ENCODE peak calls at places on chromosomes 2 and 18, in nine cellular contexts. One of them, this sample, is unnamed.

GRCh38 chr2:51782874-51783765 is 751.2 kb upstream of the NRXN1 start:
- DNase-seq in neural progenitor cell: no peak
- DNase-seq in Peyer's patch: no peak
- DNase-seq in body of pancreas: no peak
- DNase-seq in fibroblast of pulmonary artery: no peak
- DNase-seq in epithelial cell of esophagus: peak; percentile 79
- DNase-seq in A549: no peak
- DNase-seq in HepG2: no peak
- DNase-seq in lower lobe of right lung: no peak
- DNase-seq in this sample: no peak

GRCh38 chr2:144516981-144517824 is 2.7 kb downstream of the ZEB2 start:
- DNase-seq in neural progenitor cell: peak; percentile 67
- DNase-seq in Peyer's patch: peak; percentile 59
- DNase-seq in body of pancreas: no peak
- DNase-seq in fibroblast of pulmonary artery: peak; percentile 96
- DNase-seq in epithelial cell of esophagus: peak; percentile 79
- DNase-seq in A549: peak; percentile 58
- DNase-seq in HepG2: no peak
- DNase-seq in lower lobe of right lung: peak; percentile 69
- DNase-seq in this sample: peak; percentile 67

GRCh38 chr2:118065927-118066326 is 22.3 kb upstream of the INSIG2 start:
- DNase-seq in neural progenitor cell: no peak
- DNase-seq in Peyer's patch: no peak
- DNase-seq in body of pancreas: no peak
- DNase-seq in fibroblast of pulmonary artery: no peak
- DNase-seq in epithelial cell of esophagus: peak; percentile 41
- DNase-seq in A549: no peak
- DNase-seq in HepG2: no peak
- DNase-seq in lower lobe of right lung: no peak
- DNase-seq in this sample: no peak

GRCh38 chr18:53991202-53991601 is 233.3 kb downstream of the MBD2 start:
- DNase-seq in neural progenitor cell: no peak
- DNase-seq in Peyer's patch: no peak
- DNase-seq in body of pancreas: no peak
- DNase-seq in fibroblast of pulmonary artery: peak; percentile 61
- DNase-seq in epithelial cell of esophagus: peak; percentile 60
- DNase-seq in A549: peak; percentile 0
- DNase-seq in HepG2: peak; percentile 33
- DNase-seq in lower lobe of right lung: no peak
- DNase-seq in this sample: no peak

GRCh38 chr18:3012306-3012919 is 531 bp downstream of the LPIN2 start:
- DNase-seq in neural progenitor cell: no peak
- DNase-seq in Peyer's patch: peak; percentile 54
- DNase-seq in body of pancreas: peak; percentile 41
- DNase-seq in fibroblast of pulmonary artery: no peak
- DNase-seq in epithelial cell of esophagus: no peak
- DNase-seq in A549: no peak
- DNase-seq in HepG2: no peak
- DNase-seq in lower lobe of right lung: no peak
- DNase-seq in this sample: no peak

GRCh38 chr2:145617906-145618305 is 1098.0 kb upstream of the ZEB2 start:
- DNase-seq in neural progenitor cell: no peak
- DNase-seq in Peyer's patch: no peak
- DNase-seq in body of pancreas: no peak
- DNase-seq in fibroblast of pulmonary artery: peak; percentile 35
- DNase-seq in epithelial cell of esophagus: peak; percentile 64
- DNase-seq in A549: no peak
- DNase-seq in HepG2: no peak
- DNase-seq in lower lobe of right lung: no peak
- DNase-seq in this sample: no peak

GRCh38 chr2:5076599-5076998 is 615.6 kb upstream of the SOX11 start:
- DNase-seq in neural progenitor cell: peak; percentile 16
- DNase-seq in Peyer's patch: no peak
- DNase-seq in body of pancreas: no peak
- DNase-seq in fibroblast of pulmonary artery: no peak
- DNase-seq in epithelial cell of esophagus: no peak
- DNase-seq in A549: no peak
- DNase-seq in HepG2: no peak
- DNase-seq in lower lobe of right lung: no peak
- DNase-seq in this sample: no peak

GRCh38 chr2:101832114-101832513 is 134.6 kb downstream of the MAP4K4 start:
- DNase-seq in neural progenitor cell: no peak
- DNase-seq in Peyer's patch: no peak
- DNase-seq in body of pancreas: no peak
- DNase-seq in fibroblast of pulmonary artery: no peak
- DNase-seq in epithelial cell of esophagus: no peak
- DNase-seq in A549: no peak
- DNase-seq in HepG2: no peak
- DNase-seq in lower lobe of right lung: no peak
- DNase-seq in this sample: no peak

GRCh38 chr18:79947054-79947755 is 4.2 kb downstream of the SLC66A2 start:
- DNase-seq in neural progenitor cell: no peak
- DNase-seq in Peyer's patch: no peak
- DNase-seq in body of pancreas: no peak
- DNase-seq in fibroblast of pulmonary artery: no peak
- DNase-seq in epithelial cell of esophagus: peak; percentile 91
- DNase-seq in A549: no peak
- DNase-seq in HepG2: no peak
- DNase-seq in lower lobe of right lung: peak; percentile 64
- DNase-seq in this sample: no peak

GRCh38 chr2:181104512-181105121 is 124.2 kb downstream of the UBE2E3 start:
- DNase-seq in neural progenitor cell: peak; percentile 66
- DNase-seq in Peyer's patch: peak; percentile 28
- DNase-seq in body of pancreas: no peak
- DNase-seq in fibroblast of pulmonary artery: peak; percentile 87
- DNase-seq in epithelial cell of esophagus: peak; percentile 63
- DNase-seq in A549: peak; percentile 9
- DNase-seq in HepG2: peak; percentile 34
- DNase-seq in lower lobe of right lung: no peak
- DNase-seq in this sample: no peak

GRCh38 chr2:240146141-240146561 is 5.7 kb upstream of the OTOS start:
- DNase-seq in neural progenitor cell: no peak
- DNase-seq in Peyer's patch: no peak
- DNase-seq in body of pancreas: no peak
- DNase-seq in fibroblast of pulmonary artery: no peak
- DNase-seq in epithelial cell of esophagus: no peak
- DNase-seq in A549: no peak
- DNase-seq in HepG2: no peak
- DNase-seq in lower lobe of right lung: no peak
- DNase-seq in this sample: no peak

GRCh38 chr2:86107031-86107430 is 996 bp downstream of the PTCD3 start:
- DNase-seq in neural progenitor cell: no peak
- DNase-seq in Peyer's patch: no peak
- DNase-seq in body of pancreas: no peak
- DNase-seq in fibroblast of pulmonary artery: no peak
- DNase-seq in epithelial cell of esophagus: peak; percentile 2
- DNase-seq in A549: no peak
- DNase-seq in HepG2: no peak
- DNase-seq in lower lobe of right lung: no peak
- DNase-seq in this sample: no peak

GRCh38 chr2:32741575-32741974 is 113.7 kb downstream of the TTC27 start:
- DNase-seq in neural progenitor cell: no peak
- DNase-seq in Peyer's patch: no peak
- DNase-seq in body of pancreas: no peak
- DNase-seq in fibroblast of pulmonary artery: no peak
- DNase-seq in epithelial cell of esophagus: peak; percentile 46
- DNase-seq in A549: no peak
- DNase-seq in HepG2: no peak
- DNase-seq in lower lobe of right lung: no peak
- DNase-seq in this sample: no peak

DNA sequence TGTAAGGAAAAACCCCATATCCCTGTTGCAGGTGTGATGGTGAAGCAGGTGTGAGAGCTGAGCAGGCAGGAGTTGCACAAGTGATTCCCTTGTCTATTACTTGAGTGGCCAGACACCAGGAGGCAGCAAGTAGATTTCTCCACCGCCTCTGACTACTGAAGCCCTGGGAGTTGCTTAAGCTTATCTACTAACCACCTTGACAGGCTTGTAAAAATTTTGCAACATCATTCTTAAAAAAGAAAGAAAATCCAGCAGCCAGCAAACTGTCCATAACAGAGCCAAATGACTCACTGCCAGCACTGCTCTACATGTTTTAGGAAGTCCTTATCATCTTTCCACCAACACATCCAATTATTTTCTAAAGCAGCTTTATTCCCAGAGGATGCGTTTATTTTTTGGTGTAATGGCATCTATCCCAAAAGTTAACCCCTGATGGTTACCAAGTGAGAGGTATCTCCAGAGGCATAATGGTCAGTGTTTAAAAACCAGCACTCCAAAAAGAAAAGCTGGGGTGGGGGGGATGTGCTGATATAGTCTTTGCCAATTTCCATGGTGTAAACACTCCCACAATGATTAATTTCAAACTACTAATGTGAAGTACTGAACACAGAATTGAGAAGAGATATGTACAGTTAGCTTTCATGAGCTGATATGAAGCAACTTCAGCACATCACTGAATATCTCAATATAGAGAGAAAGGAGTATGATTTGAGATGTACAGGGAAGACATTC is 16.3 kb upstream of the GPR39 start:
- DNase-seq in neural progenitor cell: no peak
- DNase-seq in Peyer's patch: no peak
- DNase-seq in body of pancreas: no peak
- DNase-seq in fibroblast of pulmonary artery: peak; percentile 93
- DNase-seq in epithelial cell of esophagus: peak; percentile 79
- DNase-seq in A549: no peak
- DNase-seq in HepG2: no peak
- DNase-seq in lower lobe of right lung: no peak
- DNase-seq in this sample: no peak
- TF ChIP-seq CTCF in neural progenitor cell: no peak
- TF ChIP-seq CTCF in Peyer's patch: no peak
- TF ChIP-seq CTCF in body of pancreas: no peak
- TF ChIP-seq CTCF in fibroblast of pulmonary artery: peak; percentile 35
- TF ChIP-seq CTCF in epithelial cell of esophagus: peak; percentile 47
- TF ChIP-seq CTCF in A549: no peak
- TF ChIP-seq CTCF in HepG2: no peak
- TF ChIP-seq CTCF in lower lobe of right lung: no peak
- TF ChIP-seq CTCF in this sample: no peak

GRCh38 chr18:48574667-48575300 is 36.0 kb downstream of the CTIF start:
- DNase-seq in neural progenitor cell: no peak
- DNase-seq in Peyer's patch: no peak
- DNase-seq in body of pancreas: no peak
- DNase-seq in fibroblast of pulmonary artery: no peak
- DNase-seq in epithelial cell of esophagus: no peak
- DNase-seq in A549: no peak
- DNase-seq in HepG2: no peak
- DNase-seq in lower lobe of right lung: no peak
- DNase-seq in this sample: no peak

GRCh38 chr18:48573632-48574293 is 34.9 kb downstream of the CTIF start:
- DNase-seq in neural progenitor cell: no peak
- DNase-seq in Peyer's patch: no peak
- DNase-seq in body of pancreas: no peak
- DNase-seq in fibroblast of pulmonary artery: no peak
- DNase-seq in epithelial cell of esophagus: no peak
- DNase-seq in A549: no peak
- DNase-seq in HepG2: peak; percentile 12
- DNase-seq in lower lobe of right lung: no peak
- DNase-seq in this sample: no peak

GRCh38 chr18:48576454-48576766 is 37.6 kb downstream of the CTIF start:
- DNase-seq in neural progenitor cell: no peak
- DNase-seq in Peyer's patch: no peak
- DNase-seq in body of pancreas: no peak
- DNase-seq in fibroblast of pulmonary artery: no peak
- DNase-seq in epithelial cell of esophagus: no peak
- DNase-seq in A549: no peak
- DNase-seq in HepG2: no peak
- DNase-seq in lower lobe of right lung: no peak
- DNase-seq in this sample: no peak

GRCh38 chr18:48575658-48576453 is 37.0 kb downstream of the CTIF start:
- DNase-seq in neural progenitor cell: no peak
- DNase-seq in Peyer's patch: no peak
- DNase-seq in body of pancreas: no peak
- DNase-seq in fibroblast of pulmonary artery: no peak
- DNase-seq in epithelial cell of esophagus: no peak
- DNase-seq in A549: no peak
- DNase-seq in HepG2: peak; percentile 92
- DNase-seq in lower lobe of right lung: no peak
- DNase-seq in this sample: no peak

DNA sequence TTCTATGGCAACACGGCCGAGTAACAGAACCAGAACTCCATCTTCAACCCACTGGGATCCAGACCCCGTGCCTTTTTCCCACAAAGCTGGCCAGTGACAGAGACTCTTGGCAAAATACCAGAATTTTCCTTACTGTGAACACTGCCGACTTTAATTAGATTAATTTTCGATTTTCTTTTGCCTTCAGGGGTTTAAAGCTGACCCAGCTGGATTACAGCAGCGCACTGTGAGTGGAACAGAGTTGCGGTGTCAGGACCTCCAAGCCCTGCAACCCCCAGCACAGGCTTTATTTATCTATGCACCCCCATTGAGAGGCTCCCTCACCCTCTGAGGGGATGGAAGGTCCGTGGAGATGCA is 36.4 kb downstream of the CTIF start:
- DNase-seq in neural progenitor cell: no peak
- DNase-seq in Peyer's patch: no peak
- DNase-seq in body of pancreas: no peak
- DNase-seq in fibroblast of pulmonary artery: no peak
- DNase-seq in epithelial cell of esophagus: no peak
- DNase-seq in A549: no peak
- DNase-seq in HepG2: no peak
- DNase-seq in lower lobe of right lung: no peak
- DNase-seq in this sample: no peak
- TF ChIP-seq CTCF in neural progenitor cell: no peak
- TF ChIP-seq CTCF in Peyer's patch: no peak
- TF ChIP-seq CTCF in body of pancreas: no peak
- TF ChIP-seq CTCF in fibroblast of pulmonary artery: no peak
- TF ChIP-seq CTCF in epithelial cell of esophagus: no peak
- TF ChIP-seq CTCF in A549: no peak
- TF ChIP-seq CTCF in HepG2: no peak
- TF ChIP-seq CTCF in lower lobe of right lung: no peak
- TF ChIP-seq CTCF in this sample: no peak

GRCh38 chr2:120228503-120228902 is 5.3 kb upstream of the TMEM185B start:
- DNase-seq in neural progenitor cell: no peak
- DNase-seq in Peyer's patch: no peak
- DNase-seq in body of pancreas: no peak
- DNase-seq in fibroblast of pulmonary artery: peak; percentile 16
- DNase-seq in epithelial cell of esophagus: peak; percentile 48
- DNase-seq in A549: no peak
- DNase-seq in HepG2: no peak
- DNase-seq in lower lobe of right lung: no peak
- DNase-seq in this sample: no peak
- TF ChIP-seq CTCF in neural progenitor cell: no peak
- TF ChIP-seq CTCF in Peyer's patch: no peak
- TF ChIP-seq CTCF in body of pancreas: no peak
- TF ChIP-seq CTCF in fibroblast of pulmonary artery: no peak
- TF ChIP-seq CTCF in epithelial cell of esophagus: peak; percentile 11
- TF ChIP-seq CTCF in A549: no peak
- TF ChIP-seq CTCF in HepG2: no peak
- TF ChIP-seq CTCF in lower lobe of right lung: no peak
- TF ChIP-seq CTCF in this sample: no peak

DNA sequence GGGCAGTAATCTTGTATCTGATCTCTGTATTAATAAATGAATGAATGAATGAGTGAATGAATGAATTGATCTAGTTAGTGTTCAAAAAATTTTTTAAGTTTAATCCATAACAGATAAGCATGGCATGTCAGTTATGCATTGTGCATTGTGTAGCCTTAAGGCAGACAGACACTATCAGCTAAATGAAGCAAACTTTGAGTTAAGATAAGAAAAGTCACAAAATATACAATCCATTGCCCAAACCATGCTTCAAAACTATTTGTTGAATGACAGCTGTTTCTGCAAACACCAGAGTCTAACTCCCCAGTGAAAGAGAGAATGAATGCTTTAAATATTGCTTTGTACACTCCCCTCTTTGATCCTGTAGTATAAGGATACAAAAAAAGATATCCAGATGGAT is 314.3 kb upstream of the ETAA1 start:
- DNase-seq in neural progenitor cell: no peak
- DNase-seq in Peyer's patch: no peak
- DNase-seq in body of pancreas: no peak
- DNase-seq in fibroblast of pulmonary artery: no peak
- DNase-seq in epithelial cell of esophagus: no peak
- DNase-seq in A549: no peak
- DNase-seq in HepG2: no peak
- DNase-seq in lower lobe of right lung: no peak
- DNase-seq in this sample: no peak
- TF ChIP-seq CTCF in neural progenitor cell: no peak
- TF ChIP-seq CTCF in Peyer's patch: no peak
- TF ChIP-seq CTCF in body of pancreas: no peak
- TF ChIP-seq CTCF in fibroblast of pulmonary artery: no peak
- TF ChIP-seq CTCF in epithelial cell of esophagus: no peak
- TF ChIP-seq CTCF in A549: no peak
- TF ChIP-seq CTCF in HepG2: no peak
- TF ChIP-seq CTCF in lower lobe of right lung: no peak
- TF ChIP-seq CTCF in this sample: no peak

This sample was measured in activated B cell treated with CpG ODN at 0.5 μM for 24 hours.